ENCODE peak calls at places on chromosomes 5 and 9, in seven cellular contexts. Y, P, L, H, W, A and I are unnamed samples.

GRCh38 chr5:88660326-88660946 is 222.5 kb downstream of the MEF2C start:
- DNase-seq in Y (no peak), P (peak; percentile 73), L (no peak), H (no peak), W (peak; percentile 8), A (no peak), I (no peak)

GRCh38 chr9:4985376-4986266 is 549 bp downstream of the JAK2 start:
- DNase-seq in Y (no peak), P (peak; percentile 67), L (peak; percentile 42), H (no peak), W (peak; percentile 4), A (no peak), I (peak; percentile 67)

GRCh38 chr5:143248822-143249579 is 154.5 kb downstream of the NR3C1 start:
- DNase-seq in Y (no peak), P (no peak), L (peak; percentile 64), H (peak; percentile 24), W (no peak), A (no peak), I (no peak)

GRCh38 chr5:57824047-57824446 is 341.4 kb upstream of the ACTBL2 start:
- DNase-seq in Y (no peak), P (no peak), L (no peak), H (no peak), W (peak; percentile 95), A (no peak), I (no peak)

GRCh38 chr5:10590226-10591047 is 26.6 kb downstream of the ANKRD33B start:
- DNase-seq in Y (no peak), P (peak; percentile 88), L (peak; percentile 46), H (no peak), W (no peak), A (peak; percentile 53), I (peak; percentile 97)

GRCh38 chr5:1511651-1512540 is 11.9 kb downstream of the LPCAT1 start:
- DNase-seq in Y (no peak), P (no peak), L (no peak), H (no peak), W (peak; percentile 29), A (no peak), I (no peak)

GRCh38 chr5:75265731-75266130 is 29.1 kb upstream of the ANKRD31 start:
- DNase-seq in Y (no peak), P (peak; percentile 80), L (no peak), H (peak; percentile 40), W (peak; percentile 37), A (no peak), I (peak; percentile 28)

GRCh38 chr9:134768332-134769083 is 112.1 kb upstream of the FCN2 start:
- DNase-seq in Y (no peak), P (no peak), L (no peak), H (no peak), W (no peak), A (no peak), I (no peak)

GRCh38 chr5:127001621-127002296 is 28.6 kb downstream of the MARCHF3 start:
- DNase-seq in Y (no peak), P (no peak), L (no peak), H (no peak), W (no peak), A (no peak), I (peak; percentile 76)

GRCh38 chr9:134475051-134475790 is 149.0 kb downstream of the RXRA start:
- DNase-seq in Y (no peak), P (no peak), L (no peak), H (no peak), W (no peak), A (no peak), I (peak; percentile 72)

GRCh38 chr5:83000922-83001321 is 76.3 kb downstream of the TMEM167A start:
- DNase-seq in Y (no peak), P (no peak), L (no peak), H (no peak), W (no peak), A (no peak), I (no peak)

GRCh38 chr5:139256820-139257219 is 36.7 kb upstream of the MATR3 start:
- DNase-seq in Y (no peak), P (no peak), L (no peak), H (no peak), W (no peak), A (no peak), I (no peak)

GRCh38 chr5:107470007-107470582 is 200.6 kb downstream of the EFNA5 start:
- DNase-seq in Y (no peak), P (no peak), L (no peak), H (no peak), W (no peak), A (no peak), I (peak; percentile 85)

GRCh38 chr9:35904966-35905781 is 828 bp upstream of the HRCT1 start:
- DNase-seq in Y (no peak), P (no peak), L (no peak), H (no peak), W (no peak), A (no peak), I (no peak)

GRCh38 chr9:104808030-104808614 is 44.2 kb downstream of the NIPSNAP3B start:
- DNase-seq in Y (no peak), P (peak; percentile 71), L (no peak), H (no peak), W (no peak), A (no peak), I (peak; percentile 46)

DNA sequence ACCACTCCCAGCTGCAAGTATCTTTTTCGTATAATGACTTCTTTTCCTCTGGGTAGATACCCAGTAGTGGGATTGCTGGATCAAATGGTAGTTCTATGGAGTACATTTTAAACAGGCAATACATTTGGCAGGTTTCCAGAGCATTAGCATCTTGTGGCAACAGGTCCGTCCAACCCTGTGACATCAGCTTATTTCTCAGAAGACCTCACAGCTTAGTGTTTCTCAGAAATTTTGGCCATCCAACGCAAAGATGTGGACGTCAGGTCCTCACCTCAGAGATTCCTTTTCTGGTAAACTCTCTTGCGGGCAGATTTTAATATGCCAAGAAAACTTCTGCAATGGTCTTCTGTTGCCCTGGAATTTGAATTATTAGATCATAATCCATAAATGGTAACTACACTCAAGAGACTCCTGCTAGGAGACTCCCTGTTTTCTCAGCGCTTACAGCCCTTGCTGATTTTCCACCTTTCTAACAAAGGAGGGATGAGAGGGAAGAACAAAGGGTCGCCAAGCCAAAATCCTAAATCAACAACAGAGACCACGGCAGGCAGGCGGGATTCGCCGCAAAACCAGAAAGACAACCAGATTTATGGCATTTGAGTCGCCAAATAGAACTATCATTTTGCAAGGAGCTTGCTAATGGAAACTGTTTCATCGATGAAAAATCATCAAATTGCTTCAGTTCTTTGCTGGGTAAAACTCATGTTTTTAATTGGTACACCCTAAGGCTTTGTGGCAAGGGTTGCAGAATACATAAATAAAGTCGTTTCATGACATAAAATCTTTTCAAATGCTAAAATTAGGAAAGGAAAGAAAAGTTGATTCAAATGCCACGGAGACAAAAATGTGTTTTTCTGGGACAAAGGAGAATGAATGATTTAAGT is 34.1 kb upstream of the PLPP1 start:
- DNase-seq in Y (no peak), P (peak; percentile 28), L (no peak), H (no peak), W (no peak), A (no peak), I (no peak)
- TF ChIP-seq POLR2AphosphoS5 in Y (no peak), P (no peak), L (no peak), H (no peak), W (no peak), A (no peak), I (no peak)

DNA sequence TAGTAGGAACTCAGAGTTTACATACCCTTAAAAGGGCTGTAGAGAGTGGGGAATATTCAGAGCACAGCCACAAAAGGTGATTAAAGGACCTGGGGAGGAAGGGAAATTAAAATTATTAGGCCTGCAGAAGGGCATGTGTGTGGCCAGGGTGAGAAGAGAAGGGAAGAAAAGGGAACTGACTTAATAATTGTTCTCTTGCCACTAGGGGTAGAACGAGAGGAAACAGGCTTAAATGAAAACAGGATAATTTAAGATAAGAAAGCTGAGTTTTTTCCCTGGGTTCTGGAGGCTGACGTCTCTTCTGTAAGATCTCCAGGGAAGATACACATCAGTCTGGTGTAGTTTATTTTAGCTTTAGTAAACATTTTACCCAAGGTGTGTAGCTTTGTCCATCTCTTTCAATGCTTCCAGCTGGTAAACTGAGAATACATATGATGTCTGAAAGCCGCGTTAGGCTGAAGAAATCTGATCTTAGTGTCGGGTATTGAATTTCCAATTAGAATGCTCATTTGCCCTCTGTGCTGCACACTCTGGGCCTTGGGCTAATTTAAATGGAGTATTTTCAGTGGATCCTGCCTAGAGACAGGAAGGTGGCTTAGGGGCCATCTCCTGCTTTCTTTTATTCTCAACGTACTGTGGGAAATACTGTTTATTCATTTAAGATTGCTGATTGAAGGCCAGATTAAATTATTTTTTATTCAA is 416.8 kb downstream of the TMEM38B start:
- DNase-seq in Y (no peak), P (peak; percentile 32), L (no peak), H (no peak), W (no peak), A (no peak), I (no peak)
- H3K27ac ChIP-seq in Y (no peak overlapping the region), P (no peak overlapping the region), L (no peak overlapping the region), H (no peak overlapping the region), W (no peak overlapping the region), A (no peak overlapping the region), I (no peak overlapping the region)

DNA sequence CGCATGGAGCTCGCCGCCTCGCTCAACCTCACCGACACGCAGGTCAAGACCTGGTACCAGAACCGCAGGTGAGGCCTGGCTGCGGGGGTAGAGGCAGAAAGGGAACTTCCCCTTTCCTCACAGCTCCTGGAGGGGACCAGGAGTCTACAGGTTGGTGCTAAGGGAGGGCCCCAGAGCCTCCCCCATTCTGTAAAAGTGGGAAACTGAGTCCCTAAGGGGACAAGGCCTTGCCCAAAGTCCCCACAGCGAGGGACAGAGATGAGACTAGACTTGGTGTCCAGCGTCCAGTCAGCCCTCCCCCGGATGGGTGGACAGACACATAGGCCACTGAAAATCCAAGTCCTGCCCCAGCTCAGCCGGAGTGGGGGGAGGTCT is 5.1 kb downstream of the BARHL1 start:
- DNase-seq in Y (no peak), P (no peak), L (no peak), H (no peak), W (no peak), A (no peak), I (no peak)
- TF ChIP-seq EZH2 in Y (no peak), P (no peak), L (no peak), H (no peak), W (no peak), A (peak; percentile 82), I (no peak)

DNA sequence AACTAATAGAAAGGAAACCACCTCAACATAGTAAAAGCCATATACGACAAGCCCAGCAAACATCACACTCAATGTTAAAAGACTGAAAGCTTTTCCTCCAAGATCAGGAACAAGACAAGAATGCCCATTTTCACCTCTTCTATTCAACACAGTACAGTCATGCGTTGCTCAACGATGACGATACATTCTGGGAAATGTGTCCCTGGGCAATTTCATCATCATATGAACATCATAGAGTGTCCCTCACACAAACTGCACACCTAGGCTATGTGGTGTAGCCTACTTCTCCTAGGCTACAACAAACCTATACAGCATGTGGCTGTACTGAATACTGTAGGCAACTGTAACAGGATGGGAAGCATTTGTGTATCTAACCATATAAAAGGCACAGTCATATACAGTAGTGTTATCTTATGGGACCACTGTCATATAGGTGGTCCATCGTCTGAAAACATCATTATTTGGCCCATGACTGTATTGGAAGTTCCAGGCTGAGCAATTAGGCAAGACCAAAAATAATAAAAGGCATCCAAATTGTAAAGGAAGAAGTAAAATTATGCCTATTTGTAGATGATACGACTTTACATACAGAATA is 6.1 kb downstream of the ROR2 start:
- DNase-seq in Y (no peak), P (no peak), L (no peak), H (no peak), W (no peak), A (no peak), I (no peak)
- TF ChIP-seq POLR2AphosphoS5 in Y (no peak), P (no peak), L (no peak), H (no peak), W (no peak), A (no peak), I (no peak)